ENCODE peak calls at places on chromosomes 6 and 20, in seven cellular contexts. P is tibial nerve, B is esophagus squamous epithelium, I is ovary, Z is heart right ventricle, M is hepatocyte, G is AG04450. T is an unnamed sample.
A peak's percentile ranks its signal among the peaks of the same experiment; 100 is the strongest.

GRCh38 chr6:12030993-12031550 is 19.0 kb downstream of the HIVEP1 start:
- DNase-seq in P (no peak), B (no peak), I (no peak), Z (no peak), M (no peak), G (no peak), T (no peak)

GRCh38 chr6:93498713-93499112 is 79.4 kb upstream of the EPHA7 start:
- DNase-seq in P (no peak), B (no peak), I (no peak), Z (no peak), M (no peak), G (no peak), T (no peak)

GRCh38 chr20:31966991-31967655 is 828 bp upstream of the XKR7 start:
- DNase-seq in P (no peak), B (no peak), I (no peak), Z (no peak), M (no peak), G (no peak), T (peak; percentile 54)

GRCh38 chr20:3479759-3480615 is 9.2 kb downstream of the ATRN start:
- DNase-seq in P (no peak), B (no peak), I (no peak), Z (no peak), M (no peak), G (no peak), T (no peak)

GRCh38 chr20:20452254-20452676 is 84.4 kb downstream of the INSM1 start:
- DNase-seq in P (peak; percentile 24), B (peak; percentile 25), I (peak; percentile 51), Z (peak; percentile 32), M (peak; percentile 16), G (peak; percentile 11), T (peak; percentile 94)

GRCh38 chr6:6330407-6330806 is 9.9 kb upstream of the F13A1 start:
- DNase-seq in P (no peak), B (no peak), I (no peak), Z (no peak), M (no peak), G (no peak), T (no peak)

GRCh38 chr6:1636971-1637871 is 27.5 kb downstream of the FOXC1 start:
- DNase-seq in P (no peak), B (no peak), I (no peak), Z (no peak), M (no peak), G (no peak), T (no peak)

GRCh38 chr6:86856937-86857563 is 80.3 kb upstream of the HTR1E start:
- DNase-seq in P (no peak), B (no peak), I (no peak), Z (peak; percentile 9), M (peak; percentile 72), G (no peak), T (peak; percentile 43)

GRCh38 chr6:7004581-7005297 is 103.0 kb upstream of the RREB1 start:
- DNase-seq in P (no peak), B (no peak), I (no peak), Z (no peak), M (no peak), G (no peak), T (peak; percentile 73)

GRCh38 chr6:166619912-166620311 is 7.1 kb downstream of the RPS6KA2 start:
- DNase-seq in P (no peak), B (no peak), I (no peak), Z (peak; percentile 31), M (peak; percentile 65), G (peak; percentile 88), T (no peak)

GRCh38 chr6:1388927-1389790 is at the start of gene FOXF2:
- DNase-seq in P (no peak), B (no peak), I (no peak), Z (no peak), M (peak; percentile 69), G (no peak), T (no peak)

GRCh38 chr6:6509304-6509703 is 79.2 kb upstream of the LY86 start:
- DNase-seq in P (no peak), B (no peak), I (no peak), Z (no peak), M (no peak), G (no peak), T (no peak)

GRCh38 chr6:62150048-62150663 is 135.9 kb downstream of the KHDRBS2 start:
- DNase-seq in P (no peak), B (no peak), I (no peak), Z (no peak), M (peak; percentile 79), G (no peak), T (no peak)

GRCh38 chr20:17673082-17673481 is 9.0 kb downstream of the RRBP1 start:
- DNase-seq in P (no peak), B (no peak), I (no peak), Z (no peak), M (no peak), G (no peak), T (no peak)

GRCh38 chr6:20454201-20454824 is 52.6 kb downstream of the E2F3 start:
- DNase-seq in P (no peak), B (no peak), I (no peak), Z (no peak), M (peak; percentile 10), G (no peak), T (no peak)

GRCh38 chr6:41698350-41698781 is 37.0 kb downstream of the TFEB start:
- DNase-seq in P (no peak), B (no peak), I (no peak), Z (peak; percentile 51), M (no peak), G (peak; percentile 89), T (no peak)

GRCh38 chr6:149443411-149444181 is 41.2 kb downstream of the ZC3H12D start:
- DNase-seq in P (no peak), B (no peak), I (peak; percentile 78), Z (no peak), M (no peak), G (peak; percentile 44), T (no peak)

GRCh38 chr20:14845199-14846160 is 508.1 kb upstream of the FLRT3 start:
- DNase-seq in P (no peak), B (no peak), I (no peak), Z (no peak), M (no peak), G (no peak), T (no peak)

GRCh38 chr20:50510706-50511401 is 671 bp downstream of the PTPN1 start:
- DNase-seq in P (no peak), B (no peak), I (no peak), Z (no peak), M (peak; percentile 32), G (no peak), T (no peak)
- H3K27ac ChIP-seq in P (peak overlapping the region; percentile 81), B (peak overlapping the region; percentile 94), I (no peak overlapping the region), Z (peak overlapping the region; percentile 94), M (peak overlapping the region; percentile 80), G (peak overlapping the region; percentile 62), T (peak overlapping the region; percentile 85)

GRCh38 chr6:30820196-30820595 is 64.1 kb upstream of the DDR1 start:
- DNase-seq in P (no peak), B (no peak), I (no peak), Z (peak; percentile 44), M (peak; percentile 75), G (no peak), T (no peak)
- TF ChIP-seq CTCF in P (no peak), B (peak; percentile 38), I (no peak), Z (no peak), M (no peak), G (no peak), T (no peak)

GRCh38 chr20:4592316-4593148 is 129.2 kb upstream of the PRND start:
- DNase-seq in P (no peak), B (no peak), I (peak; percentile 74), Z (no peak), M (peak; percentile 76), G (no peak), T (peak; percentile 53)
- H3K27me3 ChIP-seq in P (no peaks in the 10 kb centered on the region), B (no peaks in the 10 kb centered on the region), I (no peaks in the 10 kb centered on the region), Z (peaks cover 4% of the 10 kb centered on the region), M (no peaks in the 10 kb centered on the region), G (no peaks in the 10 kb centered on the region), T (no peaks in the 10 kb centered on the region)

GRCh38 chr20:61449916-61450315 is 197.9 kb downstream of the CDH4 start:
- DNase-seq in P (no peak), B (no peak), I (no peak), Z (no peak), M (no peak), G (no peak), T (no peak)

GRCh38 chr20:61445741-61446140 is 193.7 kb downstream of the CDH4 start:
- DNase-seq in P (no peak), B (no peak), I (no peak), Z (no peak), M (no peak), G (no peak), T (no peak)

GRCh38 chr20:61449057-61449456 is 197.0 kb downstream of the CDH4 start:
- DNase-seq in P (no peak), B (no peak), I (no peak), Z (no peak), M (peak; percentile 26), G (no peak), T (no peak)

GRCh38 chr20:61448396-61448795 is 196.3 kb downstream of the CDH4 start:
- DNase-seq in P (no peak), B (no peak), I (no peak), Z (no peak), M (no peak), G (no peak), T (no peak)

GRCh38 chr20:61447950-61448349 is 195.9 kb downstream of the CDH4 start:
- DNase-seq in P (no peak), B (no peak), I (no peak), Z (no peak), M (no peak), G (no peak), T (no peak)
- H3K27ac ChIP-seq in P (no peak overlapping the region), B (no peak overlapping the region), I (no peak overlapping the region), Z (no peak overlapping the region), M (no peak overlapping the region), G (no peak overlapping the region), T (no peak overlapping the region)

T was measured in WERI-Rb-1.